ENCODE peak calls at places on chromosomes 4 and X, in nine cellular contexts. K is PC-3; J is adrenal gland; G is effector memory CD4-positive, alpha-beta T cell; V is body of pancreas; H is WERI-Rb-1; E is pancreas; I is A673; D is A549. Z is an unnamed sample.
A peak's percentile ranks its signal among the peaks of the same experiment; 100 is the strongest.

GRCh38 chr4:56505269-56506109 is at the start of gene ARL9:
- DNase-seq in K (peak; percentile 49), J (peak; percentile 66), G (peak; percentile 25), V (peak; percentile 38), H (no peak), E (peak; percentile 81), I (peak; percentile 48), D (no peak), Z (peak; percentile 58)

GRCh38 chr4:72997409-72997808 is 72.1 kb downstream of the COX18 start:
- DNase-seq in K (peak; percentile 82), J (no peak), G (no peak), V (no peak), H (no peak), E (no peak), I (no peak), D (no peak), Z (no peak)

GRCh38 chrX:44507292-44507691 is 35.4 kb downstream of the FUNDC1 start:
- DNase-seq in K (no peak), J (no peak), G (no peak), V (no peak), H (no peak), E (no peak), I (no peak), D (no peak), Z (no peak)

GRCh38 chr4:52574036-52574435 is 85.1 kb downstream of the USP46 start:
- DNase-seq in K (no peak), J (no peak), G (no peak), V (no peak), H (no peak), E (no peak), I (no peak), D (no peak), Z (peak; percentile 81)

GRCh38 chrX:135112096-135112729 is 8.1 kb downstream of the ETDB start:
- DNase-seq in K (peak; percentile 62), J (peak; percentile 44), G (no peak), V (peak; percentile 53), H (peak; percentile 34), E (peak; percentile 20), I (peak; percentile 54), D (peak; percentile 14), Z (no peak)

GRCh38 chrX:10195947-10196346 is 39.2 kb downstream of the CLCN4 start:
- DNase-seq in K (no peak), J (no peak), G (no peak), V (no peak), H (no peak), E (no peak), I (no peak), D (no peak), Z (no peak)

GRCh38 chr4:4995103-4995761 is 24.0 kb downstream of the CYTL1 start:
- DNase-seq in K (peak; percentile 81), J (peak; percentile 65), G (no peak), V (peak; percentile 74), H (peak; percentile 86), E (peak; percentile 87), I (peak; percentile 78), D (peak; percentile 69), Z (peak; percentile 53)

GRCh38 chrX:40262641-40263560 is 165.1 kb upstream of the BCOR start:
- DNase-seq in K (peak; percentile 37), J (peak; percentile 55), G (no peak), V (no peak), H (no peak), E (no peak), I (no peak), D (no peak), Z (peak; percentile 84)

GRCh38 chr4:180527993-180528392 is 1715.2 kb upstream of the TENM3 start:
- DNase-seq in K (peak; percentile 7), J (peak; percentile 78), G (no peak), V (no peak), H (no peak), E (no peak), I (no peak), D (no peak), Z (no peak)

GRCh38 chrX:81286075-81286474 is 84.2 kb downstream of the SH3BGRL start:
- DNase-seq in K (peak; percentile 78), J (no peak), G (no peak), V (no peak), H (no peak), E (no peak), I (no peak), D (no peak), Z (no peak)

GRCh38 chrX:81286608-81287007 is 84.7 kb downstream of the SH3BGRL start:
- DNase-seq in K (peak; percentile 67), J (no peak), G (no peak), V (no peak), H (no peak), E (no peak), I (no peak), D (no peak), Z (no peak)

GRCh38 chrX:81294101-81294500 is 92.2 kb downstream of the SH3BGRL start:
- DNase-seq in K (no peak), J (no peak), G (no peak), V (no peak), H (no peak), E (no peak), I (no peak), D (no peak), Z (no peak)

DNA sequence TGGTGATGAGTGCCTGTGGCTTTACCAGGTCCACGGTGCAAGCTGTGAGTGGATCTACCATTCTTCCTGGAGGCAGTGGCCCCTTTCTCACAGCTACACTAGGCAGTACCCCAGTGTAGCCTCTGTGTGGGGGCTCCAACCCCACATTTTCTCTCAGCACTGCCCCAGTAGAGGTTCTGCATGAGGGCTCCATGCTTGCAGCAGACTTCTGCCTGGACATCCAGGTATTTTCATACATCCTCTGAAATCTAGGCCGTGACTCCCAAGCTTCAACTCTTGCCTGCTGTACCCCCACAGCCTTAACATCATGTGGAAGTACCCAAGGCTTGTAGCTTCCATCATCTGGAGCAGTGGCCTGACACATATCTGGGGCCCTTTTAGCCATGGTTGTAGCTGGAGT is 90.1 kb downstream of the SH3BGRL start:
- DNase-seq in K (no peak), J (no peak), G (no peak), V (no peak), H (no peak), E (no peak), I (no peak), D (no peak), Z (no peak)
- H3K9me3 ChIP-seq in K (peaks cover 7% of the 10 kb centered on the region), J (no peaks in the 10 kb centered on the region), G (no peaks in the 10 kb centered on the region), V (no peaks in the 10 kb centered on the region), H (peaks cover 6% of the 10 kb centered on the region), E (no peaks in the 10 kb centered on the region), I (peaks cover 14% of the 10 kb centered on the region), D (peaks cover 10% of the 10 kb centered on the region), Z (no peaks in the 10 kb centered on the region)

GRCh38 chr4:153789741-153790651 is 1.1 kb upstream of the SFRP2 start:
- DNase-seq in K (no peak), J (no peak), G (no peak), V (no peak), H (no peak), E (peak; percentile 32), I (no peak), D (no peak), Z (no peak)

GRCh38 chr4:153787156-153787555 is 1.7 kb downstream of the SFRP2 start:
- DNase-seq in K (no peak), J (no peak), G (no peak), V (no peak), H (no peak), E (no peak), I (no peak), D (no peak), Z (no peak)

GRCh38 chr4:153785830-153786721 is 2.8 kb downstream of the SFRP2 start:
- DNase-seq in K (peak; percentile 53), J (no peak), G (no peak), V (no peak), H (no peak), E (no peak), I (peak; percentile 51), D (no peak), Z (peak; percentile 5)

GRCh38 chr4:153788419-153789276 is at the start of gene SFRP2:
- DNase-seq in K (no peak), J (no peak), G (no peak), V (peak; percentile 29), H (no peak), E (peak; percentile 81), I (peak; percentile 33), D (no peak), Z (no peak)

GRCh38 chr4:153788064-153788418 is 842 bp downstream of the SFRP2 start:
- DNase-seq in K (no peak), J (no peak), G (no peak), V (no peak), H (no peak), E (no peak), I (no peak), D (no peak), Z (no peak)
- H3K4me3 ChIP-seq in K (no peak overlapping the region), J (no peak overlapping the region), G (no peak overlapping the region), V (no peak overlapping the region), H (no peak overlapping the region), E (no peak overlapping the region), I (no peak overlapping the region), D (no peak overlapping the region), Z (no peak overlapping the region)

GRCh38 chr4:15742083-15742582 is 36.0 kb upstream of the CD38 start:
- DNase-seq in K (no peak), J (no peak), G (no peak), V (no peak), H (no peak), E (no peak), I (no peak), D (no peak), Z (no peak)

GRCh38 chr4:15746110-15746509 is 32.0 kb upstream of the CD38 start:
- DNase-seq in K (no peak), J (no peak), G (no peak), V (no peak), H (no peak), E (no peak), I (no peak), D (no peak), Z (no peak)

GRCh38 chr4:15740764-15741404 is 37.2 kb upstream of the CD38 start:
- DNase-seq in K (no peak), J (no peak), G (no peak), V (no peak), H (no peak), E (no peak), I (no peak), D (no peak), Z (no peak)

GRCh38 chr4:15742637-15743036 is 35.5 kb upstream of the CD38 start:
- DNase-seq in K (no peak), J (no peak), G (no peak), V (no peak), H (no peak), E (no peak), I (no peak), D (no peak), Z (no peak)

DNA sequence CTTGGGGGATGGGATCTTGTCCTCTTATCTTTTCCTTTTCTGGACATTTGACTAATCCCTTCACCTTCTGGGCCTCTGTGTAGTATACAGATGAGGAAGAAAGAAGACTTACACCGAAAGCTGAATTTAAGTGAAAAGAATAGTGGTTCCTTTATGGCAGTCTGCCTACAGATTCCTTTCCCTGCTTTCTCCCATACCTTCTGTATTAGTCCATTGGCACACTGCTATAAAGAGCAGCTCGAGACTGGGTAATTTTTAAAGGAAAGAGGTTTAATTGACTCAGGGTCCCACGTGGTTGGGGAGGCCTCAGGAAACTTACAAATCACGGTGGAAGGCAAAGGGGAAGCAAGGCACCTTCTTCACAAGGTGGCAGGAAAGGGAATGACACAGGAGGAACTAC is 34.1 kb upstream of the CD38 start:
- DNase-seq in K (no peak), J (no peak), G (no peak), V (no peak), H (no peak), E (no peak), I (no peak), D (no peak), Z (no peak)
- H3K9me3 ChIP-seq in K (no peaks in the 10 kb centered on the region), J (no peaks in the 10 kb centered on the region), G (no peaks in the 10 kb centered on the region), V (no peaks in the 10 kb centered on the region), H (peaks cover 18% of the 10 kb centered on the region), E (no peaks in the 10 kb centered on the region), I (no peaks in the 10 kb centered on the region), D (peaks cover 14% of the 10 kb centered on the region), Z (no peaks in the 10 kb centered on the region)

GRCh38 chr4:77074961-77075855 is 581 bp downstream of the CCNI start:
- DNase-seq in K (peak; percentile 49), J (peak; percentile 87), G (peak; percentile 76), V (peak; percentile 63), H (peak; percentile 64), E (peak; percentile 88), I (peak; percentile 35), D (no peak), Z (peak; percentile 71)
- H3K4me3 ChIP-seq in K (peak overlapping the region; percentile 94), J (peak overlapping the region; percentile 94), G (peak overlapping the region; percentile 94), V (peak overlapping the region; percentile 83), H (peak overlapping the region; percentile 88), E (peak overlapping the region; percentile 65), I (peak overlapping the region; percentile 86), D (peak overlapping the region; percentile 81), Z (peak overlapping the region; percentile 70)